ENCODE peak calls at places on chromosomes 3 and 15, in four cellular contexts. Y, J, C and N are unnamed samples.

GRCh38 chr3:130748520-130748919 is 1.9 kb upstream of the PIK3R4 start:
- DNase-seq in Y (no peak), J (no peak), C (peak), N (no peak)

GRCh38 chr3:120200836-120201235 is 84.2 kb downstream of the GPR156 start:
- DNase-seq in Y (no peak), J (no peak), C (no peak), N (no peak)

GRCh38 chr3:134453631-134454030 is 32.2 kb downstream of the ANAPC13 start:
- DNase-seq in Y (no peak), J (no peak), C (peak), N (peak)

GRCh38 chr3:53250881-53251605 is 4.8 kb downstream of the TKT start:
- DNase-seq in Y (no peak), J (no peak), C (no peak), N (no peak)

GRCh38 chr3:42663581-42664442 is 10.3 kb downstream of the ZBTB47 start:
- DNase-seq in Y (no peak), J (no peak), C (no peak), N (no peak)

GRCh38 chr3:16290007-16290826 is 25.2 kb downstream of the OXNAD1 start:
- DNase-seq in Y (no peak), J (no peak), C (peak), N (peak)

GRCh38 chr3:195085356-195086130 is 185.4 kb downstream of the XXYLT1 start:
- DNase-seq in Y (no peak), J (no peak), C (no peak), N (no peak)

GRCh38 chr3:69232447-69232846 is 110.1 kb upstream of the LMOD3 start:
- DNase-seq in Y (no peak), J (no peak), C (no peak), N (no peak)

GRCh38 chr3:184129012-184129411 is 6.1 kb upstream of the EIF2B5 start:
- DNase-seq in Y (no peak), J (no peak), C (peak), N (peak)

GRCh38 chr15:77057650-77058049 is 13.3 kb downstream of the TSPAN3 start:
- DNase-seq in Y (no peak), J (no peak), C (no peak), N (no peak)

GRCh38 chr15:94125131-94125530 is 106.2 kb upstream of the MCTP2 start:
- DNase-seq in Y (no peak), J (no peak), C (no peak), N (no peak)

GRCh38 chr3:156586905-156587766 is 32.2 kb upstream of the SSR3 start:
- DNase-seq in Y (no peak), J (no peak), C (no peak), N (no peak)

GRCh38 chr3:94028093-94028837 is at the start of gene STX19:
- DNase-seq in Y (no peak), J (no peak), C (no peak), N (peak)

GRCh38 chr15:89893027-89893426 is 767 bp downstream of the AP3S2 start:
- DNase-seq in Y (no peak), J (no peak), C (peak), N (no peak)

GRCh38 chr3:49638445-49638844 is 35.7 kb upstream of the APEH start:
- DNase-seq in Y (peak), J (no peak), C (peak), N (no peak)

GRCh38 chr15:63945838-63946298 is 100.4 kb downstream of the DAPK2 start:
- DNase-seq in Y (no peak), J (no peak), C (no peak), N (peak)

GRCh38 chr3:138833908-138834358 is 795 bp downstream of the PIK3CB start:
- DNase-seq in Y (no peak), J (no peak), C (peak), N (no peak)

GRCh38 chr3:195911946-195912270 is 3.6 kb upstream of the TNK2 start:
- DNase-seq in Y (no peak), J (no peak), C (no peak), N (no peak)

GRCh38 chr3:108552267-108553159 is 36.7 kb downstream of the CIP2A start:
- DNase-seq in Y (no peak), J (no peak), C (peak), N (peak)

GRCh38 chr3:169812124-169812843 is 386 bp upstream of the LRRIQ4 start:
- DNase-seq in Y (no peak), J (peak), C (peak), N (no peak)

GRCh38 chr15:40340038-40340739 is 550 bp downstream of the CCDC9B start:
- DNase-seq in Y (peak), J (no peak), C (peak), N (no peak)

GRCh38 chr3:187804120-187805106 is 59.1 kb upstream of the BCL6 start:
- DNase-seq in Y (no peak), J (no peak), C (no peak), N (no peak)

GRCh38 chr3:42803800-42804112 is 534 bp downstream of the HIGD1A start:
- DNase-seq in Y (no peak), J (no peak), C (peak), N (peak)

GRCh38 chr3:153163349-153164008 is 1.5 kb downstream of the RAP2B start:
- DNase-seq in Y (no peak), J (no peak), C (peak), N (peak)

GRCh38 chr3:173732237-173732636 is 334.7 kb downstream of the NLGN1 start:
- DNase-seq in Y (peak), J (no peak), C (no peak), N (no peak)

GRCh38 chr15:60720493-60721231 is 241.7 kb upstream of the ICE2 start:
- DNase-seq in Y (no peak), J (no peak), C (no peak), N (no peak)

GRCh38 chr3:4340411-4341335 is 37.5 kb downstream of the SETMAR start:
- DNase-seq in Y (no peak), J (no peak), C (peak), N (no peak)

GRCh38 chr3:114649331-114649730 is 355.5 kb downstream of the TIGIT start:
- DNase-seq in Y (no peak), J (no peak), C (no peak), N (no peak)

GRCh38 chr15:40295297-40295696 is 12.4 kb upstream of the ANKRD63 start:
- DNase-seq in Y (no peak), J (no peak), C (no peak), N (no peak)

GRCh38 chr3:121834079-121834730 is 655 bp downstream of the IQCB1 start:
- DNase-seq in Y (peak), J (no peak), C (peak), N (peak)